ENCODE peak calls at places on chromosome 3, in four cellular contexts. F is fibroblast of lung, V is left lobe of liver, Z is hepatocyte. R is an unnamed sample.

GRCh38 chr3:127747751-127748521 is 74.4 kb downstream of the MGLL start:
- DNase-seq in F (peak), V (no peak), Z (peak), R (peak)

GRCh38 chr3:181358555-181358954 is 353.2 kb upstream of the SOX2 start:
- DNase-seq in F (no peak), V (no peak), Z (no peak), R (no peak)

GRCh38 chr3:134795776-134796312 is 784 bp downstream of the EPHB1 start:
- DNase-seq in F (peak), V (peak), Z (peak), R (peak)

GRCh38 chr3:54004351-54004750 is 112.7 kb upstream of the SELENOK start:
- DNase-seq in F (no peak), V (no peak), Z (no peak), R (no peak)

GRCh38 chr3:41176554-41176953 is 22.8 kb upstream of the CTNNB1 start:
- DNase-seq in F (peak), V (no peak), Z (no peak), R (peak)

GRCh38 chr3:196604548-196604947 is 34.9 kb upstream of the NRROS start:
- DNase-seq in F (no peak), V (no peak), Z (no peak), R (no peak)

GRCh38 chr3:152269423-152270144 is 855 bp downstream of the MBNL1 start:
- DNase-seq in F (peak), V (peak), Z (peak), R (peak)

GRCh38 chr3:169389211-169389924 is 274.1 kb downstream of the MECOM start:
- DNase-seq in F (no peak), V (no peak), Z (peak), R (no peak)

GRCh38 chr3:58564456-58565160 is 12.6 kb downstream of the FAM107A start:
- DNase-seq in F (peak), V (peak), Z (peak), R (peak)